ENCODE peak calls at places on chromosomes 4 and X, in six cellular contexts. R, U, X, L, M and K are unnamed samples.

GRCh38 chrX:1657367-1658082 is 42.7 kb downstream of the ASMT start:
- DNase-seq in R (peak), U (peak), X (no peak), L (peak), M (peak), K (peak)

GRCh38 chrX:149518236-149518635 is 13.1 kb upstream of the IDS start:
- DNase-seq in R (no peak), U (no peak), X (no peak), L (no peak), M (no peak), K (no peak)

GRCh38 chr4:16627999-16628398 is 270.4 kb downstream of the LDB2 start:
- DNase-seq in R (peak), U (peak), X (no peak), L (no peak), M (peak), K (no peak)

GRCh38 chrX:22389544-22390243 is 117.0 kb downstream of the CBLL2 start:
- DNase-seq in R (peak), U (peak), X (no peak), L (no peak), M (peak), K (no peak)

GRCh38 chr4:184856277-184856609 is 30.5 kb upstream of the ACSL1 start:
- DNase-seq in R (peak), U (no peak), X (no peak), L (no peak), M (no peak), K (no peak)

GRCh38 chrX:140712413-140713173 is 3.0 kb downstream of the LINC00632 start:
- DNase-seq in R (peak), U (peak), X (peak), L (peak), M (peak), K (no peak)

GRCh38 chr4:69860007-69860406 is at the start of gene SULT1E1:
- DNase-seq in R (peak), U (peak), X (no peak), L (no peak), M (peak), K (no peak)

GRCh38 chrX:10050481-10050880 is 83.3 kb downstream of the CLDN34 start:
- DNase-seq in R (no peak), U (peak), X (no peak), L (no peak), M (peak), K (no peak)

GRCh38 chrX:150753968-150754367 is 60.8 kb downstream of the MTMR1 start:
- DNase-seq in R (no peak), U (no peak), X (no peak), L (no peak), M (no peak), K (no peak)

GRCh38 chr4:152415980-152416379 is 119.9 kb downstream of the FBXW7 start:
- DNase-seq in R (peak), U (peak), X (no peak), L (no peak), M (peak), K (no peak)

GRCh38 chr4:82128355-82128754 is 245.4 kb downstream of the HNRNPD start:
- DNase-seq in R (no peak), U (no peak), X (no peak), L (no peak), M (no peak), K (no peak)

GRCh38 chr4:71538528-71538927 is 199.7 kb downstream of the SLC4A4 start:
- DNase-seq in R (no peak), U (no peak), X (no peak), L (no peak), M (no peak), K (no peak)

GRCh38 chr4:152503606-152504290 is 32.1 kb downstream of the FBXW7 start:
- DNase-seq in R (no peak), U (no peak), X (no peak), L (no peak), M (no peak), K (no peak)

GRCh38 chrX:68686684-68687045 is 39.2 kb downstream of the STARD8 start:
- DNase-seq in R (no peak), U (peak), X (no peak), L (peak), M (peak), K (no peak)

GRCh38 chr4:4860803-4861591 is 1.5 kb downstream of the MSX1 start:
- DNase-seq in R (no peak), U (peak), X (no peak), L (no peak), M (no peak), K (no peak)

GRCh38 chrX:9611436-9612145 is 146.7 kb downstream of the TBL1X start:
- DNase-seq in R (peak), U (no peak), X (no peak), L (no peak), M (peak), K (no peak)

GRCh38 chr4:142846729-142847606 is 867 bp upstream of the INPP4B start:
- DNase-seq in R (no peak), U (peak), X (no peak), L (peak), M (no peak), K (peak)

GRCh38 chr4:180028682-180029081 is 2214.5 kb upstream of the TENM3 start:
- DNase-seq in R (no peak), U (peak), X (no peak), L (peak), M (peak), K (no peak)

GRCh38 chrX:136691028-136691809 is 43.3 kb downstream of the CD40LG start:
- DNase-seq in R (peak), U (no peak), X (no peak), L (no peak), M (peak), K (peak)

GRCh38 chrX:97397371-97397770 is 513.7 kb downstream of the RPA4 start:
- DNase-seq in R (peak), U (peak), X (no peak), L (no peak), M (peak), K (no peak)

GRCh38 chr4:148831945-148832344 is 389.7 kb upstream of the NR3C2 start:
- DNase-seq in R (peak), U (peak), X (no peak), L (no peak), M (peak), K (no peak)

GRCh38 chr4:168920438-168921081 is 89.5 kb downstream of the CBR4 start:
- DNase-seq in R (no peak), U (no peak), X (no peak), L (no peak), M (no peak), K (no peak)

GRCh38 chrX:103552236-103552635 is 32.9 kb upstream of the RAB40A start:
- DNase-seq in R (no peak), U (peak), X (no peak), L (no peak), M (no peak), K (no peak)

GRCh38 chrX:13647709-13648212 is 5.2 kb upstream of the TCEANC start:
- DNase-seq in R (peak), U (peak), X (no peak), L (peak), M (peak), K (peak)

GRCh38 chrX:146424422-146424821 is 385.1 kb upstream of the CXorf51B start:
- DNase-seq in R (no peak), U (no peak), X (no peak), L (no peak), M (no peak), K (no peak)

GRCh38 chr4:8651661-8652180 is 59.2 kb downstream of the CPZ start:
- DNase-seq in R (no peak), U (no peak), X (no peak), L (no peak), M (no peak), K (no peak)

GRCh38 chrX:41405551-41405950 is 41.6 kb upstream of the NYX start:
- DNase-seq in R (no peak), U (no peak), X (no peak), L (no peak), M (no peak), K (no peak)

GRCh38 chr4:130393246-130394041 is 1297.5 kb downstream of the C4orf33 start:
- DNase-seq in R (peak), U (peak), X (no peak), L (no peak), M (peak), K (no peak)

GRCh38 chr4:88419874-88420273 is 37.0 kb upstream of the HERC5 start:
- DNase-seq in R (no peak), U (no peak), X (no peak), L (no peak), M (no peak), K (no peak)

GRCh38 chrX:150155396-150156048 is 207.6 kb upstream of the MAMLD1 start:
- DNase-seq in R (peak), U (peak), X (no peak), L (no peak), M (peak), K (no peak)

GRCh38 chrX:139640259-139640658 is 67.7 kb downstream of the MCF2 start:
- DNase-seq in R (no peak), U (no peak), X (no peak), L (no peak), M (no peak), K (no peak)

GRCh38 chrX:15745179-15745578 is 7.1 kb downstream of the CA5B start:
- DNase-seq in R (peak), U (peak), X (no peak), L (no peak), M (no peak), K (no peak)

GRCh38 chr4:153418581-153418980 is 47.6 kb upstream of the TMEM131L start:
- DNase-seq in R (peak), U (peak), X (no peak), L (no peak), M (no peak), K (no peak)

GRCh38 chr4:109921384-109921808 is 8.7 kb downstream of the EGF start:
- DNase-seq in R (peak), U (peak), X (no peak), L (no peak), M (peak), K (no peak)

GRCh38 chr4:188262464-188262863 is 123.2 kb downstream of the TRIML1 start:
- DNase-seq in R (peak), U (peak), X (no peak), L (no peak), M (no peak), K (no peak)

GRCh38 chr4:159360549-159360948 is 257.7 kb downstream of the RAPGEF2 start:
- DNase-seq in R (peak), U (peak), X (no peak), L (no peak), M (peak), K (no peak)